ENCODE peak calls at places on chromosomes 4 and X, in seven cellular contexts. P, H, J, R, K, L and O are unnamed samples.

GRCh38 chr4:141416219-141416618 is 195.5 kb downstream of the ZNF330 start:
- DNase-seq in P (no peak), H (no peak), J (no peak), R (no peak), K (no peak), L (no peak), O (no peak)

GRCh38 chrX:108437789-108438623 is at the start of gene COL4A6:
- DNase-seq in P (peak; percentile 2), H (no peak), J (no peak), R (no peak), K (no peak), L (peak; percentile 61), O (no peak)

GRCh38 chr4:127533028-127533700 is 99.6 kb upstream of the INTU start:
- DNase-seq in P (no peak), H (peak; percentile 83), J (peak; percentile 61), R (no peak), K (no peak), L (no peak), O (no peak)

GRCh38 chrX:106927023-106927422 is 6.8 kb downstream of the CLDN2 start:
- DNase-seq in P (no peak), H (no peak), J (no peak), R (no peak), K (no peak), L (no peak), O (no peak)

GRCh38 chr4:104494822-104495559 is at the start of gene CXXC4:
- DNase-seq in P (peak; percentile 85), H (peak; percentile 44), J (peak; percentile 87), R (peak; percentile 40), K (no peak), L (peak; percentile 48), O (no peak)

GRCh38 chrX:38249965-38250364 is 29.3 kb upstream of the SRPX start:
- DNase-seq in P (no peak), H (no peak), J (no peak), R (no peak), K (no peak), L (peak; percentile 9), O (no peak)

GRCh38 chr4:111678908-111679307 is 466.3 kb upstream of the FAM241A start:
- DNase-seq in P (no peak), H (no peak), J (no peak), R (no peak), K (no peak), L (no peak), O (no peak)

GRCh38 chrX:121310820-121311219 is 263.4 kb downstream of the GLUD2 start:
- DNase-seq in P (no peak), H (no peak), J (no peak), R (no peak), K (no peak), L (no peak), O (no peak)

GRCh38 chrX:9873952-9874351 is 87.7 kb downstream of the SHROOM2 start:
- DNase-seq in P (peak; percentile 30), H (no peak), J (no peak), R (no peak), K (no peak), L (peak; percentile 61), O (no peak)

GRCh38 chr4:72902354-72902753 is 167.2 kb downstream of the COX18 start:
- DNase-seq in P (no peak), H (no peak), J (no peak), R (no peak), K (no peak), L (no peak), O (no peak)

GRCh38 chr4:5021546-5021945 is 2.3 kb upstream of the CYTL1 start:
- DNase-seq in P (no peak), H (no peak), J (no peak), R (no peak), K (no peak), L (no peak), O (no peak)

GRCh38 chr4:40897557-40898203 is 147.9 kb downstream of the NSUN7 start:
- DNase-seq in P (peak; percentile 10), H (peak; percentile 53), J (peak; percentile 69), R (peak; percentile 23), K (no peak), L (peak; percentile 70), O (no peak)

GRCh38 chr4:727576-727975 is 21.9 kb downstream of the PCGF3 start:
- DNase-seq in P (no peak), H (no peak), J (no peak), R (no peak), K (no peak), L (no peak), O (no peak)

GRCh38 chrX:152403515-152403914 is 47.6 kb downstream of the GABRA3 start:
- DNase-seq in P (no peak), H (no peak), J (no peak), R (no peak), K (no peak), L (no peak), O (no peak)

GRCh38 chrX:76428243-76429130 is 977 bp downstream of the MAGEE1 start:
- DNase-seq in P (peak; percentile 36), H (no peak), J (peak; percentile 14), R (peak; percentile 30), K (no peak), L (no peak), O (no peak)

GRCh38 chr4:10662937-10663336 is 21.6 kb downstream of the CLNK start:
- DNase-seq in P (no peak), H (no peak), J (no peak), R (no peak), K (no peak), L (no peak), O (no peak)

GRCh38 chr4:138488527-138488926 is 246.4 kb upstream of the SLC7A11 start:
- DNase-seq in P (no peak), H (no peak), J (no peak), R (no peak), K (no peak), L (peak; percentile 2), O (no peak)

GRCh38 chrX:48636776-48637175 is 39.5 kb downstream of the WDR13 start:
- DNase-seq in P (no peak), H (no peak), J (no peak), R (no peak), K (no peak), L (no peak), O (no peak)

GRCh38 chr4:113294910-113295309 is 245.5 kb downstream of the ANK2 start:
- DNase-seq in P (no peak), H (no peak), J (no peak), R (no peak), K (no peak), L (no peak), O (no peak)

GRCh38 chr4:94695389-94695788 is 62.4 kb upstream of the BMPR1B start:
- DNase-seq in P (no peak), H (no peak), J (no peak), R (no peak), K (no peak), L (no peak), O (no peak)

GRCh38 chr4:24979554-24979953 is 51.2 kb downstream of the LGI2 start:
- DNase-seq in P (no peak), H (peak; percentile 70), J (peak; percentile 44), R (no peak), K (no peak), L (peak; percentile 47), O (no peak)

GRCh38 chr4:8334786-8335460 is 65.4 kb downstream of the HTRA3 start:
- DNase-seq in P (no peak), H (no peak), J (no peak), R (no peak), K (no peak), L (no peak), O (no peak)

GRCh38 chr4:24141836-24142235 is 252.0 kb upstream of the PPARGC1A start:
- DNase-seq in P (no peak), H (no peak), J (no peak), R (no peak), K (no peak), L (no peak), O (no peak)

DNA sequence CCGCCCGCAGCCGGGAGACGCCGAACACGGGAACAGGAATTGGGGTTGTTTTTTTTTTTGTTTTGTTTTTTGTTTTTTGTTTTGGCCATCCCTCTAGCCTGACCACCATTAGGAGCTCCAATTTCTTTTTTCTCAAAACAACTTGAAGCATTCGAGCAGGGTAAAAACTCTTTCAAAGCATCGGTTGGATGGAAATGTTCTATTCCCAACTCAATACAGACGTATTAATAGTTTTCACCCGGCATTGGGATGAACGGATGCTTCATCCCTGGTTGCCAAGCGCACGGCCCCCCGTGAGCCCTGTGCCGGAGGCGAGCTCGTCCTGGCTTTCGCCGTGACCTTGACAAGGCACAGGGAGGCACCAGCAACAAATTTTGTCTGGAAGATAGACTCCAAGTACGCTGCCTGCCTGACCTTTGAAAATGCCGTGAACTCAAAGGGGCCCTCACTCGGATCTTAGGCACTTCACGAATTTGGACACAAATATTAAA is 352 bp upstream of the MAP3K15 start:
- DNase-seq in P (no peak), H (no peak), J (no peak), R (no peak), K (no peak), L (no peak), O (no peak)
- TF ChIP-seq CTCF in P (peak; percentile 26), H (no peak), J (no peak), R (no peak), K (no peak), L (no peak), O (no peak)

GRCh38 chrX:21398424-21398823 is 24.2 kb downstream of the CNKSR2 start:
- DNase-seq in P (no peak), H (no peak), J (no peak), R (no peak), K (no peak), L (no peak), O (no peak)
- TF ChIP-seq CTCF in P (no peak), H (no peak), J (no peak), R (no peak), K (no peak), L (no peak), O (no peak)

DNA sequence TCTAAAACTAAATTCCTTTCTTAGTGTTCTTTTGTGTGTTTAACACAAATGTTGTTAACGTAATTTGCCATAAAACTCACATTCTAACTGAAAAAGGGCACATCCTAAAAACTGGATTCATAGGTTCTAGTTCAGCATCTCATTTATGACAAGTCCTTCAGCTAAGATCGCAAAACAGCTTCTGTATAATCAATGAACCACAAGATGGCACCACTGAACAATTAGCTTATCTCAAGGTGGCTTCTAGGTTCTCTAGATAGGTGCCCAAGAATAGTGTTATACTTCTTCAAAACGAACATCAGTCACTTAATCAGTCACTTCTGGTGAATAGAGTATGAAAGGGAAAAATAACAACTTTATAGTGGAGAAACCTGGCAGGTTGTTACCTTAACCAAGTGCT is 54.3 kb downstream of the NRK start:
- DNase-seq in P (no peak), H (no peak), J (no peak), R (no peak), K (no peak), L (peak; percentile 57), O (no peak)
- TF ChIP-seq CTCF in P (peak; percentile 40), H (no peak), J (no peak), R (no peak), K (no peak), L (peak; percentile 36), O (no peak)

DNA sequence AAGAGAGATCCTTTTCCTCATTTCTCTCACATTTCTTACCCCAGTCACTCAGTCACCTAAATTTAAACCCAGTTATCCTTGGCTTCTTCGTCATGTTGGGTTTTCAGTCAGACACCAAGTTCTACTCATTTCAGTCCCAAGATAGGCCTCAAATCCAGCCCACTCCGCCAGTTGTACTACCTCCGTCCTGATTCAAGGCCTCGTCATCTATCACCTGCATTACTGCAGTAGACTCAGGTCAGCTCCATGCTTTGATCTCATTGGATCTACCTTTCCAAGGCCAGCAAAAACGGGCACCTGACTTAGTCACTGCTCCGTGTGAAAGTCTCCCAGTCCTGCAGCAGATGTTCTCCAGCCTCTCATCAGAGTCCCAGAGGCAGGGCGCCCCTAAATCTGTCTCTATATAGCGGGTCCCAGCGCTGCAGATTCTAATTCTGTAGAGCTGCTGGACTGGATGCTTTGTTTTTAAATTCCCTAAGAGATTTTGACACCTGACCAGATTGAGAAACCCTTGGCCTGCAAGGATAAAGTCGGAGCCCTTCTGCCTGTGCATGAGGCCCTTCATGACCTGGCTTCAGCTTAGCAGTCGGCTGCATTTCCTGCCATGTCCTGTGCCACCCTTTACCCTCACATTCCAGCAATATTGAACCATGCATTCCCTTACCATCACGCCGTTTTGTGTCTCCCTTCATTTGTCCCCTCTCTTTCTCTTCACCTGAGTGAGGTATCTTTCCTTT is 53.7 kb downstream of the ZFX start:
- DNase-seq in P (no peak), H (no peak), J (peak; percentile 44), R (no peak), K (no peak), L (no peak), O (no peak)
- TF ChIP-seq CTCF in P (no peak), H (no peak), J (no peak), R (no peak), K (no peak), L (no peak), O (no peak)